ENCODE peak calls at places on chromosomes 6 and 20, in five cellular contexts. I, Y, S, T and Z are unnamed samples.

GRCh38 chr6:150189176-150189575 is 46.3 kb downstream of the PPP1R14C start:
- DNase-seq in Y (no peak), T (no peak), I (no peak), S (no peak), Z (no peak)

GRCh38 chr6:18530201-18530600 is 143.1 kb downstream of the RNF144B start:
- DNase-seq in S (no peak), T (no peak), Y (no peak), I (no peak), Z (no peak)

GRCh38 chr6:168154263-168154917 is 75.4 kb upstream of the FRMD1 start:
- DNase-seq in S (no peak), T (no peak), I (no peak), Y (no peak), Z (no peak)

GRCh38 chr6:19557191-19557590 is 280.0 kb upstream of the ID4 start:
- DNase-seq in S (no peak), Y (no peak), T (no peak), I (no peak), Z (no peak)

GRCh38 chr6:593139-593906 is 63.6 kb downstream of the HUS1B start:
- DNase-seq in S (peak), I (peak), Y (peak), T (peak), Z (no peak)

GRCh38 chr20:24916412-24916811 is 32.7 kb upstream of the CST7 start:
- DNase-seq in S (no peak), Y (no peak), I (no peak), T (no peak), Z (no peak)

GRCh38 chr6:29589423-29590048 is 4.6 kb downstream of the OR2H2 start:
- DNase-seq in I (peak), T (peak), Y (peak), S (peak), Z (peak)

GRCh38 chr20:33279261-33279910 is 3.6 kb upstream of the BPIFB1 start:
- DNase-seq in Y (no peak), I (no peak), T (no peak), S (no peak), Z (no peak)

GRCh38 chr6:37972994-37973757 is 153.6 kb downstream of the ZFAND3 start:
- DNase-seq in I (no peak), Y (no peak), S (no peak), T (no peak), Z (no peak)

GRCh38 chr6:11363881-11364576 is 131.6 kb upstream of the NEDD9 start:
- DNase-seq in T (no peak), S (no peak), I (no peak), Y (peak), Z (no peak)

GRCh38 chr6:40763001-40763400 is 175.8 kb upstream of the LRFN2 start:
- DNase-seq in I (no peak), Y (no peak), S (no peak), T (no peak), Z (no peak)

GRCh38 chr20:56391037-56391436 is 978 bp downstream of the AURKA start:
- DNase-seq in I (no peak), S (peak), Y (no peak), T (no peak), Z (no peak)

GRCh38 chr6:166705070-166705469 is 78.0 kb upstream of the RPS6KA2 start:
- DNase-seq in T (no peak), S (no peak), Y (no peak), I (peak), Z (no peak)

GRCh38 chr6:136114661-136115060 is 135.4 kb downstream of the MTFR2 start:
- DNase-seq in T (no peak), S (no peak), I (peak), Y (no peak), Z (no peak)

GRCh38 chr6:41734666-41735426 is 562 bp downstream of the TFEB start:
- DNase-seq in Y (peak), S (peak), I (peak), T (peak), Z (peak)

GRCh38 chr6:21935561-21936028 is 342.0 kb downstream of the SOX4 start:
- DNase-seq in T (peak), S (peak), Y (no peak), I (no peak), Z (no peak)

GRCh38 chr6:160069050-160069454 is 52.6 kb upstream of the SLC22A1 start:
- DNase-seq in S (no peak), I (no peak), T (no peak), Y (no peak), Z (no peak)

GRCh38 chr6:45540375-45540920 is 162.7 kb upstream of the SUPT3H start:
- DNase-seq in I (no peak), T (no peak), Y (no peak), S (no peak), Z (no peak)

GRCh38 chr6:168709440-168709839 is 268.5 kb downstream of the SMOC2 start:
- DNase-seq in S (no peak), T (no peak), Y (no peak), I (no peak), Z (no peak)

GRCh38 chr6:4979426-4979825 is 24.4 kb downstream of the RPP40 start:
- DNase-seq in Y (no peak), S (no peak), I (no peak), T (no peak), Z (no peak)

GRCh38 chr6:21769973-21770372 is 176.4 kb downstream of the SOX4 start:
- DNase-seq in Y (no peak), I (no peak), T (no peak), S (no peak), Z (no peak)

GRCh38 chr6:72217626-72218025 is 331.3 kb downstream of the RIMS1 start:
- DNase-seq in Y (no peak), T (no peak), S (no peak), I (no peak), Z (no peak)